ENCODE peak calls at places on chromosomes 7 and 10, in five cellular contexts. I is MV-4-11, A is A549, F is Caco-2, G is GM13977. Q is an unnamed sample.

GRCh38 chr10:114876169-114876568 is 54.6 kb downstream of the FHIP2A start:
- DNase-seq in G (no peak), A (peak), I (peak), F (no peak), Q (no peak)

GRCh38 chr10:77893386-77893785 is 33.2 kb downstream of the DLG5 start:
- DNase-seq in A (no peak), F (no peak), I (no peak), G (no peak), Q (no peak)

GRCh38 chr10:74544106-74544505 is 282.3 kb upstream of the KAT6B start:
- DNase-seq in G (no peak), A (no peak), F (no peak), I (no peak), Q (no peak)

GRCh38 chr10:44974082-44974627 is 4.5 kb downstream of the DEPP1 start:
- DNase-seq in A (no peak), I (no peak), G (no peak), F (no peak), Q (no peak)

GRCh38 chr10:527416-527815 is 162.1 kb downstream of the DIP2C start:
- DNase-seq in A (no peak), I (no peak), F (no peak), G (no peak), Q (no peak)

GRCh38 chr10:113381906-113382562 is 170.8 kb upstream of the HABP2 start:
- DNase-seq in F (no peak), A (no peak), I (peak), G (no peak), Q (peak)

GRCh38 chr10:92990615-92991014 is 70.0 kb upstream of the CYP26C1 start:
- DNase-seq in F (no peak), I (peak), A (no peak), G (peak), Q (no peak)

GRCh38 chr7:106045139-106045538 is 67.0 kb downstream of the SYPL1 start:
- DNase-seq in A (peak), G (no peak), I (no peak), F (no peak), Q (no peak)

GRCh38 chr10:107614939-107615665 is 450.6 kb upstream of the SORCS1 start:
- DNase-seq in A (no peak), I (peak), F (no peak), G (no peak), Q (no peak)

GRCh38 chr10:88974446-88975376 is 15.9 kb upstream of the FAS start:
- DNase-seq in I (no peak), G (no peak), F (no peak), A (peak), Q (no peak)

GRCh38 chr7:20440472-20441105 is 109.9 kb downstream of the ITGB8 start:
- DNase-seq in A (peak), F (peak), G (no peak), I (peak), Q (no peak)

GRCh38 chr7:101549734-101550133 is 79.4 kb downstream of the MYL10 start:
- DNase-seq in I (no peak), A (no peak), G (no peak), F (peak), Q (no peak)

GRCh38 chr7:66694286-66694685 is 46.2 kb upstream of the RABGEF1 start:
- DNase-seq in F (no peak), G (no peak), A (no peak), I (no peak), Q (no peak)

GRCh38 chr10:48577158-48577557 is 27.7 kb downstream of the ARHGAP22 start:
- DNase-seq in I (peak), A (no peak), G (no peak), F (no peak), Q (peak)

GRCh38 chr10:84360634-84361365 is 32.4 kb downstream of the CCSER2 start:
- DNase-seq in F (no peak), I (no peak), A (no peak), G (no peak), Q (no peak)

GRCh38 chr10:77844713-77845454 is 81.7 kb downstream of the DLG5 start:
- DNase-seq in F (no peak), A (peak), I (no peak), G (no peak), Q (no peak)

GRCh38 chr7:47143344-47143743 is 438.6 kb downstream of the TNS3 start:
- DNase-seq in G (no peak), I (no peak), A (no peak), F (no peak), Q (no peak)

GRCh38 chr7:157711353-157711888 is 374.6 kb downstream of the DNAJB6 start:
- DNase-seq in G (no peak), I (no peak), F (no peak), A (no peak), Q (no peak)

GRCh38 chr7:138625084-138625848 is 75.9 kb downstream of the SVOPL start:
- DNase-seq in I (peak), A (no peak), G (no peak), F (no peak), Q (no peak)

GRCh38 chr7:90749774-90750173 is 153.7 kb downstream of the CDK14 start:
- DNase-seq in A (peak), G (peak), I (peak), F (peak), Q (no peak)

GRCh38 chr7:46173526-46174191 is 252.6 kb upstream of the IGFBP3 start:
- DNase-seq in A (no peak), F (no peak), I (no peak), G (no peak), Q (no peak)

GRCh38 chr10:74854610-74855009 is 28.2 kb downstream of the KAT6B start:
- DNase-seq in I (no peak), A (no peak), G (no peak), F (no peak), Q (no peak)

GRCh38 chr7:92432299-92432946 is 14.9 kb upstream of the GATAD1 start:
- DNase-seq in G (no peak), I (no peak), A (no peak), F (peak), Q (no peak)

GRCh38 chr10:68492118-68492517 is 20.3 kb upstream of the DNA2 start:
- DNase-seq in F (no peak), G (no peak), I (peak), A (no peak), Q (no peak)

GRCh38 chr7:70836279-70836678 is 295.7 kb upstream of the GALNT17 start:
- DNase-seq in A (no peak), I (no peak), F (no peak), G (no peak), Q (no peak)

GRCh38 chr7:391961-392524 is 102.1 kb downstream of the FOXL3 start:
- DNase-seq in F (no peak), A (no peak), I (no peak), G (no peak), Q (no peak)